ENCODE peak calls at places on chromosomes 11 and 22, in ten cellular contexts. Z is IMR-90, W is Peyer's patch, Y is mucosa of descending colon, U is foreskin fibroblast, X is thoracic aorta, R is lower leg skin, K is AG09319, Q is H1, H is Calu3. E is an unnamed sample.
A peak's percentile ranks its signal among the peaks of the same experiment; 100 is the strongest.

GRCh38 chr11:64723117-64723906 is at the start of gene NRXN2:
- DNase-seq in Y (peak; percentile 83), H (peak; percentile 77), X (peak; percentile 35), Q (peak; percentile 97), W (peak; percentile 81), R (peak; percentile 65), K (peak; percentile 38), Z (peak; percentile 70), U (peak; percentile 94), E (peak; percentile 71)

GRCh38 chr11:95081412-95081811 is 8.2 kb upstream of the ENDOD1 start:
- DNase-seq in Q (no peak), X (no peak), W (no peak), H (no peak), R (peak; percentile 30), Z (no peak), U (no peak), Y (no peak), K (no peak), E (no peak)

GRCh38 chr11:68038226-68038717 is 553 bp upstream of the TCIRG1 start:
- DNase-seq in Z (no peak), W (no peak), X (no peak), Y (peak; percentile 28), K (no peak), H (no peak), Q (no peak), U (no peak), R (no peak), E (no peak)

GRCh38 chr22:48091656-48092223 is 1329.3 kb downstream of the TBC1D22A start:
- DNase-seq in Z (no peak), Q (no peak), U (no peak), X (no peak), H (no peak), Y (no peak), W (no peak), R (no peak), K (no peak), E (peak; percentile 13)

GRCh38 chr22:27149886-27150529 is 492.6 kb downstream of the MIAT start:
- DNase-seq in H (no peak), Y (no peak), W (no peak), K (no peak), Z (peak; percentile 37), Q (no peak), R (no peak), X (no peak), U (peak; percentile 38), E (no peak)

GRCh38 chr11:117885777-117886176 is 9.3 kb upstream of the FXYD6 start:
- DNase-seq in Z (no peak), Q (peak; percentile 40), K (no peak), R (no peak), H (no peak), Y (peak; percentile 42), X (no peak), W (no peak), U (no peak), E (peak; percentile 70)

GRCh38 chr11:78576549-78577097 is 2.0 kb upstream of the NARS2 start:
- DNase-seq in R (no peak), H (no peak), Q (no peak), Z (no peak), Y (no peak), U (no peak), X (no peak), K (no peak), W (peak; percentile 21), E (no peak)

GRCh38 chr22:28600546-28601143 is 79.0 kb downstream of the TTC28 start:
- DNase-seq in U (peak; percentile 72), W (no peak), Q (no peak), H (peak; percentile 21), R (no peak), X (no peak), Y (peak; percentile 33), Z (peak; percentile 72), K (peak; percentile 31), E (no peak)

GRCh38 chr11:6391548-6392134 is 1.4 kb downstream of the SMPD1 start:
- DNase-seq in R (no peak), Y (no peak), Q (no peak), Z (no peak), U (no peak), H (no peak), K (no peak), X (no peak), W (no peak), E (no peak)
- TF ChIP-seq CTCF in R (no peak), Y (no peak), Q (no peak), Z (no peak), U (no peak), H (no peak), K (no peak), X (no peak), W (no peak), E (no peak)

GRCh38 chr22:23565942-23566715 is 14.0 kb downstream of the IGLL1 start:
- DNase-seq in H (peak; percentile 23), Q (peak; percentile 62), K (no peak), R (no peak), Y (no peak), W (no peak), X (no peak), Z (no peak), U (no peak), E (peak; percentile 55)

GRCh38 chr22:23564276-23564675 is 15.8 kb downstream of the IGLL1 start:
- DNase-seq in X (no peak), Z (no peak), Y (no peak), K (no peak), R (no peak), Q (no peak), H (no peak), U (no peak), W (no peak), E (no peak)

GRCh38 chr22:23565288-23565941 is 14.7 kb downstream of the IGLL1 start:
- DNase-seq in K (no peak), U (peak; percentile 17), H (peak; percentile 28), Z (no peak), Q (peak; percentile 76), X (no peak), Y (peak; percentile 12), W (no peak), R (no peak), E (no peak)

GRCh38 chr22:23563111-23563510 is 17.0 kb downstream of the IGLL1 start:
- DNase-seq in U (no peak), W (no peak), Q (no peak), X (no peak), H (no peak), K (no peak), R (no peak), Y (no peak), Z (no peak), E (no peak)

DNA sequence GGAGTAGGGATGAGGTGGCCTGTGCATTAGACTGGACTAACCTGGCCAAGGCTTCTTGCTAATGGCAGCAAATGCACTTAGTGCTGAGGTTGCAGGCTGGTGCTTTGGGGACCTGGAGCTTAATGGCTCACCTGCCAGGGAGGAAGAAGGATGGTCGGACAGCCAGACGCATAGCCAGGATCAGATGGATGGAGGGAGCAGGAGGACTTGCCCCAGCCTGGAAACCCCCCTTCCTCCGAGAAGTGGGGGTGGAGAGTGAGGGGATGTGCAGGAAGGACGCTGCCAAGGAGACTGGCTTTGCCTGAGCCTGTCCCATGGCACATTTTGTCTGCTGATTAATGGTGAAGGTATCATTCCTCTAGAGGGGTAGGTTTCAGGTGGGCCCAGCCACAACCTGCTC is 17.9 kb downstream of the IGLL1 start:
- DNase-seq in U (no peak), K (no peak), H (no peak), Y (no peak), W (no peak), Z (no peak), R (no peak), Q (no peak), X (no peak), E (no peak)
- TF ChIP-seq CTCF in U (no peak), K (no peak), H (no peak), Y (no peak), W (no peak), Z (no peak), R (no peak), Q (no peak), X (no peak), E (no peak)

GRCh38 chr11:33531743-33532181 is 168.9 kb downstream of the C11orf91 start:
- DNase-seq in W (no peak), K (no peak), H (no peak), X (no peak), R (no peak), Q (no peak), Y (no peak), U (peak; percentile 71), Z (peak; percentile 80), E (no peak)

GRCh38 chr11:33533668-33534067 is 167.0 kb downstream of the C11orf91 start:
- DNase-seq in W (no peak), H (no peak), Q (no peak), K (no peak), Y (no peak), Z (peak; percentile 54), X (no peak), U (peak; percentile 26), R (no peak), E (no peak)

GRCh38 chr11:33532720-33533119 is 167.9 kb downstream of the C11orf91 start:
- DNase-seq in R (no peak), Q (no peak), H (no peak), U (peak; percentile 10), W (no peak), X (no peak), Z (no peak), K (no peak), Y (no peak), E (no peak)

GRCh38 chr11:33530824-33531223 is 169.8 kb downstream of the C11orf91 start:
- DNase-seq in R (no peak), Y (no peak), Z (peak; percentile 79), H (no peak), Q (no peak), U (peak; percentile 72), K (no peak), W (no peak), X (no peak), E (no peak)

DNA sequence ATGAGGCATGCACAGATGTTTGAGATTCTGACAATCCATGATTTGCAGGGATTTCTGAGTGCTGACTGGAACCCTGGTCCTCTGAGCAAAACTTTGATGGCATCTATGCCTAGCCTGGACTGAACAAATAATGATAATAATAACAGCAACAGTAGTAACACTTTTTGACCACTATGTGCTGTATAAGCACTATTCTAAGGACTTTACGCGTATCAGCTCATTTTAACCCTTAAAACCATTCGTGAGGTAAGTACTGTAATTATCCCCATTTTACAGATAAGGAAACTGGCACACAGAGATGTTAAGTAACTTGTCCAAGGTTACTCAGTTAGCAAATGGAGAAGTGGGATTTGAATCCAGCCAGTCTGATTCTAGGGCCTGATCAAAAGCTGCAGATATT is 168.4 kb downstream of the C11orf91 start:
- DNase-seq in Z (no peak), W (no peak), Q (no peak), R (no peak), U (no peak), X (no peak), Y (no peak), K (no peak), H (no peak), E (no peak)
- TF ChIP-seq CTCF in Z (no peak), W (no peak), Q (peak; percentile 11), R (no peak), U (no peak), X (no peak), Y (no peak), K (no peak), H (no peak), E (no peak)

DNA sequence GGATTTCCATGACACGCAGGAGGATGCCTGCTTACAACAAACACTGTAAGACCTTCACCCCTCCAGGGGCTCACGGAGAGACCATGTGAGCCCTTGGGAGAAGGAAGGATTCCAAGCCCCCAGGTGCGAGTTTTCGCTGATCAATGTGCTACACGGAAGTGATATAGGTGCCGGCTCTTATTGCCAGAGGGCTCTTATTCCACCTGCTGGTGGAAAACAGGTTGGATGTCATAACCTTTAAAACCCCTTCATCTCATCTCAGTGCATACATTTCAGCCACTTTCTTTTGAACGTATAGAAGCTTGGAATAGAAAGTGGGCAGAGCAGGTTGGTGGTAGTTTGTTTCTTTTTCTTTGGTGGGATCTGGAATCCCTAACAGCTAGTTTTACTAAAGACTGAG is 25.8 kb downstream of the LAYN start:
- DNase-seq in X (no peak), Z (no peak), K (no peak), Y (no peak), R (no peak), U (no peak), H (peak; percentile 20), W (no peak), Q (no peak), E (no peak)
- TF ChIP-seq CTCF in X (no peak), Z (no peak), K (no peak), Y (no peak), R (no peak), U (no peak), H (no peak), W (no peak), Q (peak; percentile 7), E (no peak)

E was measured in mesothelial cell of epicardium.